ENCODE peak calls at places on chromosomes 16 and 17, in four cellular contexts. W, N, Y and T are unnamed samples.

GRCh38 chr17:72343911-72344310 is 223.1 kb downstream of the SOX9 start:
- DNase-seq in Y (no peak), N (no peak), W (no peak), T (no peak)

GRCh38 chr17:48294989-48295892 is 134.8 kb downstream of the SKAP1 start:
- DNase-seq in Y (no peak), N (no peak), W (no peak), T (no peak)

GRCh38 chr16:5851583-5851982 is 754.0 kb upstream of the EEF2KMT start:
- DNase-seq in W (no peak), N (no peak), Y (no peak), T (no peak)

GRCh38 chr16:49351119-49351518 is 22.5 kb upstream of the C16orf78 start:
- DNase-seq in N (no peak), Y (no peak), W (no peak), T (no peak)

GRCh38 chr16:11056989-11057645 is 112.8 kb downstream of the CLEC16A start:
- DNase-seq in W (no peak), Y (no peak), N (no peak), T (no peak)

GRCh38 chr16:19008770-19009169 is 25.0 kb downstream of the TMC7 start:
- DNase-seq in Y (peak; percentile 84), N (no peak), W (no peak), T (no peak)

GRCh38 chr17:349666-350065 is 2.9 kb downstream of the RPH3AL start:
- DNase-seq in W (no peak), Y (no peak), N (no peak), T (no peak)

GRCh38 chr16:64453643-64454042 is 668.2 kb downstream of the CDH11 start:
- DNase-seq in N (no peak), W (no peak), Y (no peak), T (no peak)

GRCh38 chr16:58515871-58516767 is 802 bp downstream of the SETD6 start:
- DNase-seq in N (peak; percentile 70), Y (no peak), W (no peak), T (no peak)

GRCh38 chr16:58518083-58518979 is 3.0 kb downstream of the SETD6 start:
- DNase-seq in Y (no peak), N (no peak), W (no peak), T (no peak)

GRCh38 chr16:58516768-58517107 is 1.4 kb downstream of the SETD6 start:
- DNase-seq in Y (no peak), W (no peak), N (no peak), T (no peak)

GRCh38 chr16:58513874-58514273 is 1.4 kb upstream of the SETD6 start:
- DNase-seq in N (no peak), W (no peak), Y (no peak), T (no peak)

DNA sequence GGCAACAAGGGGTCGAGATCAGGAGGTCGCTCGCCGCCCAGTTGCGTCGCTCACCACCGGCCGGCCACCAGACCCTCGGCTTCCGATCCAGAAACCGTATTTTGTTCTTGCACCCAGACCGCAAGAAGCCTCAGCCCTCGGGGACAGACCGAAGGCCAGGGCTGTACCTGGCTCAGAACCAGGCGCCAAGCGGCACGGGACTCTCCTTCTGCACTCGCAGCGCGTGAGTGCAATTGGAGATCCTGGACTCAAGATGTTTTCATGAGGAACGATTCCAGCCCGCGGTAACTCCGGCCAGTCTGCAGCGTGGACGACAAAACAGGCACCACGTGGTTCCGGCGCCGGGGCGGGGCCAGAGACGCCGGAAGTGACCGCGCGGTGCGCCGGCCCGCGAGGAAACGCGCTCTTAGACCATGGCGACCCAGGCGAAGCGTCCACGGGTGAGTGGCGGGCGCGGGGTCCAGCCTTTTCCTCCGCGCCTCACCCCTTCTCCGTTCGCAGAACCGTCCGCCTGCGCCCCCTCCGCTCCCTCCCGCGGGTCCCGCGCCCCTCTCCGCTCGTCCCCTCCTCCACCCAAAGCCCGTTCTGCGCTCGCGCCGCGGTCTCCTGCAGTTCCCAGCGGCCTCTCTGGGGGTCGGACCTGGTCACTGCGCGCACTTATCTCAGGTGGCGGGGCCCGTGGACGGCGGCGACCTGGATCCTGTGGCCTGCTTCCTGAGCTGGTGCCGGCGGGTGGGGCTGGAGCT is at the start of gene SETD6:
- DNase-seq in N (peak; percentile 91), Y (peak; percentile 86), W (peak; percentile 84), T (peak; percentile 54)
- TF ChIP-seq CTCF in N (peak; percentile 52), Y (no peak), W (peak; percentile 20), T (peak; percentile 44)

GRCh38 chr16:3951861-3952332 is 71.4 kb upstream of the CREBBP start:
- DNase-seq in N (no peak), Y (peak; percentile 34), W (no peak), T (no peak)

GRCh38 chr16:3954411-3954921 is 74.0 kb upstream of the CREBBP start:
- DNase-seq in W (no peak), Y (no peak), N (no peak), T (no peak)

GRCh38 chr16:3953728-3954410 is 73.4 kb upstream of the CREBBP start:
- DNase-seq in Y (no peak), W (no peak), N (no peak), T (no peak)

GRCh38 chr16:3950343-3951193 is 70.1 kb upstream of the CREBBP start:
- DNase-seq in Y (peak; percentile 99), N (peak; percentile 68), W (peak; percentile 69), T (peak; percentile 87)

GRCh38 chr16:3952342-3953131 is 72.0 kb upstream of the CREBBP start:
- DNase-seq in Y (peak; percentile 75), N (peak; percentile 62), W (peak; percentile 60), T (peak; percentile 73)
- H3K4me3 ChIP-seq in Y (no peak overlapping the region), N (no peak overlapping the region), W (no peak overlapping the region), T (peak overlapping the region; percentile 15)

DNA sequence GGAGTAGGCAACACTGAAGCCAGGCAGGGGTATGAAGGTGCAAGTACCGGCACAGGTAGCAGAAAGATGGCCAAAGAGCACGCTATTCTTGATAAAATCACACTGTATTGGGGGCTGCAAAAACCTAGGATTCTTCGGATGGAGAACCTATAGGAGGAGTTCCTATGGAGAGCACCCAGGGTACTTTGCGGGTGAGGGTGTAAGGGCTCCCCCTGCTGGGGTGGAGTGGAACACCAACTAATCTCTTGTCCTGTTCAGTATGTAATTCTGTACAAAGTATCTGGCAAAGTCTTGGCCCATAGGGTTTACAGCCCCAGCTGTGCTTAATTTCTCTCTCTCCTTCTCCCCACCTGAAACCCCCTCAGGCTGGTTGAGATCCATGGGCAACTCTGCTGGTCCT is 393.1 kb upstream of the ASIC2 start:
- DNase-seq in Y (no peak), W (no peak), N (no peak), T (no peak)
- TF ChIP-seq CTCF in Y (peak; percentile 39), W (no peak), N (no peak), T (no peak)

GRCh38 chr17:31588034-31588433 is 196.6 kb downstream of the RAB11FIP4 start:
- DNase-seq in W (no peak), N (no peak), Y (no peak), T (no peak)
- H3K4me3 ChIP-seq in W (no peak overlapping the region), N (no peak overlapping the region), Y (no peak overlapping the region), T (no peak overlapping the region)

DNA sequence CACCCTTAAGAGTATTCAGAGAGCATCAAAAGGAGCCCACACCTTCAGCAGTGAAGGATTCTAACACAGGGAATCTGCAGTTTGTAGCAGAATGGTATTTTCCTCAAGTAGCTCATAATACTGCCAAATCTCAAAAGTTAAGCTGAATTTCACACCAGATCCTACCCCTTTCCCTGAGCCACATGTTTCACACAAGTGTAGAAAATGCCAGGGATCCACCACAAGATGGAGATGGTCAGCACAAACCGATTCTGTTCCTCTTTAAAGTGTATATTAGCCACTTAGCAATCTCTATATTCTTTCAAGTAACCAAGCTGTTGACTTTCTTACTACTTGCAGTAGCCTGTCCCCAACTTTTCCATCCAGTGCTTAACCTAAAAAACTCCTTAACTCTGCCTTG is 13.2 kb downstream of the GINS2 start:
- DNase-seq in Y (peak; percentile 31), W (no peak), N (no peak), T (no peak)
- TF ChIP-seq CTCF in Y (peak; percentile 55), W (no peak), N (no peak), T (no peak)